ENCODE peak calls at places on chromosome 20, in eight cellular contexts. One of them, this sample, is unnamed.

GRCh38 chr20:25256226-25256859 is 8.5 kb downstream of the PYGB start:
- DNase-seq in right lobe of liver: no peak
- DNase-seq in effector memory CD4-positive, alpha-beta T cell: no peak
- DNase-seq in activated CD8-positive, alpha-beta memory T cell treated with anti-CD3 and anti-CD28 coated beads, Interleukin-2, amount 50 U/mL, for 4 hours: no peak
- DNase-seq in SW 1271: no peak
- DNase-seq in SJSA1: no peak
- DNase-seq in GDM1: no peak
- DNase-seq in osteocyte: no peak
- DNase-seq in this sample: no peak

GRCh38 chr20:8720089-8720488 is 348.8 kb upstream of the PLCB4 start:
- DNase-seq in right lobe of liver: no peak
- DNase-seq in effector memory CD4-positive, alpha-beta T cell: no peak
- DNase-seq in activated CD8-positive, alpha-beta memory T cell treated with anti-CD3 and anti-CD28 coated beads, Interleukin-2, amount 50 U/mL, for 4 hours: no peak
- DNase-seq in SW 1271: no peak
- DNase-seq in SJSA1: no peak
- DNase-seq in GDM1: no peak
- DNase-seq in osteocyte: no peak
- DNase-seq in this sample: no peak

GRCh38 chr20:4283011-4283410 is 267.7 kb upstream of the RNF24 start:
- DNase-seq in right lobe of liver: no peak
- DNase-seq in effector memory CD4-positive, alpha-beta T cell: no peak
- DNase-seq in activated CD8-positive, alpha-beta memory T cell treated with anti-CD3 and anti-CD28 coated beads, Interleukin-2, amount 50 U/mL, for 4 hours: no peak
- DNase-seq in SW 1271: no peak
- DNase-seq in SJSA1: no peak
- DNase-seq in GDM1: no peak
- DNase-seq in osteocyte: no peak
- DNase-seq in this sample: no peak

GRCh38 chr20:23200914-23201313 is 114.8 kb upstream of the CD93 start:
- DNase-seq in right lobe of liver: no peak
- DNase-seq in effector memory CD4-positive, alpha-beta T cell: no peak
- DNase-seq in activated CD8-positive, alpha-beta memory T cell treated with anti-CD3 and anti-CD28 coated beads, Interleukin-2, amount 50 U/mL, for 4 hours: no peak
- DNase-seq in SW 1271: peak
- DNase-seq in SJSA1: no peak
- DNase-seq in GDM1: no peak
- DNase-seq in osteocyte: no peak
- DNase-seq in this sample: no peak

GRCh38 chr20:47204008-47204745 is 152.3 kb downstream of the ZMYND8 start:
- DNase-seq in right lobe of liver: no peak
- DNase-seq in effector memory CD4-positive, alpha-beta T cell: no peak
- DNase-seq in activated CD8-positive, alpha-beta memory T cell treated with anti-CD3 and anti-CD28 coated beads, Interleukin-2, amount 50 U/mL, for 4 hours: no peak
- DNase-seq in SW 1271: no peak
- DNase-seq in SJSA1: no peak
- DNase-seq in GDM1: no peak
- DNase-seq in osteocyte: no peak
- DNase-seq in this sample: no peak

GRCh38 chr20:19917110-19917509 is 100.1 kb upstream of the NAA20 start:
- DNase-seq in right lobe of liver: no peak
- DNase-seq in effector memory CD4-positive, alpha-beta T cell: no peak
- DNase-seq in activated CD8-positive, alpha-beta memory T cell treated with anti-CD3 and anti-CD28 coated beads, Interleukin-2, amount 50 U/mL, for 4 hours: no peak
- DNase-seq in SW 1271: no peak
- DNase-seq in SJSA1: no peak
- DNase-seq in GDM1: no peak
- DNase-seq in osteocyte: no peak
- DNase-seq in this sample: no peak

GRCh38 chr20:21395666-21396044 is 1.7 kb downstream of the NKX2-4 start:
- DNase-seq in right lobe of liver: no peak
- DNase-seq in effector memory CD4-positive, alpha-beta T cell: peak
- DNase-seq in activated CD8-positive, alpha-beta memory T cell treated with anti-CD3 and anti-CD28 coated beads, Interleukin-2, amount 50 U/mL, for 4 hours: peak
- DNase-seq in SW 1271: no peak
- DNase-seq in SJSA1: peak
- DNase-seq in GDM1: no peak
- DNase-seq in osteocyte: no peak
- DNase-seq in this sample: no peak

GRCh38 chr20:4091332-4092135 is 76.2 kb upstream of the RNF24 start:
- DNase-seq in right lobe of liver: peak
- DNase-seq in effector memory CD4-positive, alpha-beta T cell: no peak
- DNase-seq in activated CD8-positive, alpha-beta memory T cell treated with anti-CD3 and anti-CD28 coated beads, Interleukin-2, amount 50 U/mL, for 4 hours: peak
- DNase-seq in SW 1271: peak
- DNase-seq in SJSA1: no peak
- DNase-seq in GDM1: no peak
- DNase-seq in osteocyte: peak
- DNase-seq in this sample: peak

GRCh38 chr20:46251211-46251673 is 57.1 kb downstream of the CDH22 start:
- DNase-seq in right lobe of liver: no peak
- DNase-seq in effector memory CD4-positive, alpha-beta T cell: no peak
- DNase-seq in activated CD8-positive, alpha-beta memory T cell treated with anti-CD3 and anti-CD28 coated beads, Interleukin-2, amount 50 U/mL, for 4 hours: no peak
- DNase-seq in SW 1271: no peak
- DNase-seq in SJSA1: no peak
- DNase-seq in GDM1: no peak
- DNase-seq in osteocyte: no peak
- DNase-seq in this sample: no peak

GRCh38 chr20:41643504-41643938 is 25.3 kb upstream of the CHD6 start:
- DNase-seq in right lobe of liver: no peak
- DNase-seq in effector memory CD4-positive, alpha-beta T cell: no peak
- DNase-seq in activated CD8-positive, alpha-beta memory T cell treated with anti-CD3 and anti-CD28 coated beads, Interleukin-2, amount 50 U/mL, for 4 hours: no peak
- DNase-seq in SW 1271: no peak
- DNase-seq in SJSA1: peak
- DNase-seq in GDM1: peak
- DNase-seq in osteocyte: no peak
- DNase-seq in this sample: no peak

GRCh38 chr20:54103067-54103761 is 32.8 kb upstream of the BCAS1 start:
- DNase-seq in right lobe of liver: peak
- DNase-seq in effector memory CD4-positive, alpha-beta T cell: peak
- DNase-seq in activated CD8-positive, alpha-beta memory T cell treated with anti-CD3 and anti-CD28 coated beads, Interleukin-2, amount 50 U/mL, for 4 hours: peak
- DNase-seq in SW 1271: peak
- DNase-seq in SJSA1: peak
- DNase-seq in GDM1: peak
- DNase-seq in osteocyte: peak
- DNase-seq in this sample: no peak

This sample was measured in brain pericyte.